ENCODE peak calls at places on chromosomes 7 and 10, in five cellular contexts. One of them, this sample, is unnamed.

GRCh38 chr7:156639426-156640256 is 933 bp upstream of the RNF32 start:
- DNase-seq in NB4: peak; percentile 73
- DNase-seq in right atrium auricular region: no peak
- DNase-seq in heart left ventricle: peak; percentile 72
- DNase-seq in A549: no peak
- DNase-seq in this sample: no peak

GRCh38 chr10:122286872-122287271 is 15.8 kb downstream of the BTBD16 start:
- DNase-seq in right atrium auricular region: no peak
- DNase-seq in NB4: peak; percentile 36
- DNase-seq in heart left ventricle: peak; percentile 72
- DNase-seq in A549: no peak
- DNase-seq in this sample: peak; percentile 37

GRCh38 chr7:144398291-144398690 is 5.2 kb downstream of the NOBOX start:
- DNase-seq in heart left ventricle: no peak
- DNase-seq in NB4: no peak
- DNase-seq in A549: no peak
- DNase-seq in right atrium auricular region: peak; percentile 13
- DNase-seq in this sample: no peak

GRCh38 chr7:77328669-77329068 is 87.5 kb downstream of the GSAP start:
- DNase-seq in heart left ventricle: no peak
- DNase-seq in NB4: peak; percentile 47
- DNase-seq in A549: no peak
- DNase-seq in right atrium auricular region: no peak
- DNase-seq in this sample: peak; percentile 51

GRCh38 chr7:111711426-111712065 is 149.3 kb upstream of the IMMP2L start:
- DNase-seq in A549: no peak
- DNase-seq in NB4: no peak
- DNase-seq in right atrium auricular region: no peak
- DNase-seq in heart left ventricle: no peak
- DNase-seq in this sample: peak; percentile 25

GRCh38 chr7:28990200-28990960 is 32.2 kb upstream of the TRIL start:
- DNase-seq in right atrium auricular region: no peak
- DNase-seq in A549: no peak
- DNase-seq in heart left ventricle: peak; percentile 85
- DNase-seq in NB4: no peak
- DNase-seq in this sample: peak; percentile 42

GRCh38 chr10:126041804-126042231 is 145.5 kb downstream of the FANK1 start:
- DNase-seq in NB4: peak; percentile 82
- DNase-seq in heart left ventricle: peak; percentile 86
- DNase-seq in A549: peak; percentile 80
- DNase-seq in right atrium auricular region: peak; percentile 96
- DNase-seq in this sample: peak; percentile 92

GRCh38 chr10:28807760-28808613 is 130.7 kb downstream of the BAMBI start:
- DNase-seq in A549: no peak
- DNase-seq in right atrium auricular region: no peak
- DNase-seq in heart left ventricle: no peak
- DNase-seq in NB4: no peak
- DNase-seq in this sample: peak; percentile 83

GRCh38 chr10:103847346-103847745 is 8.0 kb downstream of the SH3PXD2A start:
- DNase-seq in NB4: no peak
- DNase-seq in heart left ventricle: no peak
- DNase-seq in A549: no peak
- DNase-seq in right atrium auricular region: no peak
- DNase-seq in this sample: no peak

GRCh38 chr10:69464801-69465401 is 13.6 kb downstream of the TSPAN15 start:
- DNase-seq in A549: no peak
- DNase-seq in NB4: peak; percentile 25
- DNase-seq in heart left ventricle: no peak
- DNase-seq in right atrium auricular region: peak; percentile 66
- DNase-seq in this sample: no peak

GRCh38 chr10:68981074-68981473 is 7.5 kb upstream of the KIFBP start:
- DNase-seq in A549: peak; percentile 35
- DNase-seq in right atrium auricular region: no peak
- DNase-seq in NB4: peak; percentile 34
- DNase-seq in heart left ventricle: no peak
- DNase-seq in this sample: peak; percentile 24

GRCh38 chr10:80357000-80357803 is 621 bp downstream of the DYDC2 start:
- DNase-seq in heart left ventricle: no peak
- DNase-seq in NB4: no peak
- DNase-seq in right atrium auricular region: no peak
- DNase-seq in A549: peak; percentile 11
- DNase-seq in this sample: no peak

GRCh38 chr10:124647421-124648130 is 96.6 kb downstream of the FAM53B start:
- DNase-seq in NB4: peak; percentile 98
- DNase-seq in A549: peak; percentile 21
- DNase-seq in heart left ventricle: peak; percentile 85
- DNase-seq in right atrium auricular region: peak; percentile 80
- DNase-seq in this sample: peak; percentile 57

GRCh38 chr7:21011153-21011552 is 224.5 kb upstream of the SP8 start:
- DNase-seq in right atrium auricular region: no peak
- DNase-seq in heart left ventricle: no peak
- DNase-seq in A549: no peak
- DNase-seq in NB4: no peak
- DNase-seq in this sample: no peak

GRCh38 chr10:111130471-111130870 is 53.6 kb downstream of the ADRA2A start:
- DNase-seq in A549: no peak
- DNase-seq in right atrium auricular region: no peak
- DNase-seq in NB4: no peak
- DNase-seq in heart left ventricle: no peak
- DNase-seq in this sample: no peak
- TF ChIP-seq CTCF in A549: no peak
- TF ChIP-seq CTCF in right atrium auricular region: no peak
- TF ChIP-seq CTCF in NB4: no peak
- TF ChIP-seq CTCF in heart left ventricle: no peak
- TF ChIP-seq CTCF in this sample: no peak

GRCh38 chr7:4861227-4861626 is 603 bp downstream of the PAPOLB start:
- DNase-seq in A549: no peak
- DNase-seq in right atrium auricular region: no peak
- DNase-seq in NB4: no peak
- DNase-seq in heart left ventricle: no peak
- DNase-seq in this sample: no peak
- H3K4me3 ChIP-seq in A549: no peak overlapping the region
- H3K4me3 ChIP-seq in right atrium auricular region: peak overlapping the region; percentile 46
- H3K4me3 ChIP-seq in NB4: no peak overlapping the region
- H3K4me3 ChIP-seq in heart left ventricle: no peak overlapping the region
- H3K4me3 ChIP-seq in this sample: peak overlapping the region; percentile 41

GRCh38 chr7:69208848-69209247 is 389.4 kb upstream of the AUTS2 start:
- DNase-seq in heart left ventricle: no peak
- DNase-seq in A549: no peak
- DNase-seq in NB4: no peak
- DNase-seq in right atrium auricular region: no peak
- DNase-seq in this sample: no peak

GRCh38 chr7:69211336-69211735 is 386.9 kb upstream of the AUTS2 start:
- DNase-seq in A549: no peak
- DNase-seq in right atrium auricular region: no peak
- DNase-seq in NB4: no peak
- DNase-seq in heart left ventricle: no peak
- DNase-seq in this sample: no peak

GRCh38 chr7:69213882-69214281 is 384.4 kb upstream of the AUTS2 start:
- DNase-seq in heart left ventricle: no peak
- DNase-seq in A549: peak; percentile 37
- DNase-seq in right atrium auricular region: no peak
- DNase-seq in NB4: no peak
- DNase-seq in this sample: no peak

DNA sequence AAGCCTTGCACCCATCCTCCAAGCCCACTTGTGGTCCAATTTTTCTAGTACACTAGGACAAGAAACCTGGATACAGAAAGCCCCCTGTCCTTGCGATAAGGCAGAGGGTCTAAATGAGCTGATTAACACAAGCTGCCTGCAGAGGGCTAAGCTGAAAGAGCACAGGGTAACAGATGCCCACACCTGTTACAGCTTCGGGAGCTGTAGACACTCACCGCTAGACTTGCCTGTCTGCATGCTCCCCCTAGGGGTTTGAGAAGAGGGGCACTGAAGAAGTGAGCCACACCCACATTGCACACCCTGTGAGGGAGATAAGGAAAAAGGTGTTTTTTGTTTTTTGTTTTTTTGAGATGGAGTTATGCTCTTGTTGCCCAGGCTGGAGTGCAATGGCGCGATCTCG is 386.5 kb upstream of the AUTS2 start:
- DNase-seq in right atrium auricular region: no peak
- DNase-seq in heart left ventricle: no peak
- DNase-seq in NB4: peak; percentile 36
- DNase-seq in A549: peak; percentile 30
- DNase-seq in this sample: no peak
- TF ChIP-seq CTCF in right atrium auricular region: no peak
- TF ChIP-seq CTCF in heart left ventricle: no peak
- TF ChIP-seq CTCF in NB4: peak; percentile 31
- TF ChIP-seq CTCF in A549: peak; percentile 5
- TF ChIP-seq CTCF in this sample: no peak

GRCh38 chr7:55138663-55139062 is 119.8 kb downstream of the EGFR start:
- DNase-seq in heart left ventricle: no peak
- DNase-seq in NB4: no peak
- DNase-seq in A549: no peak
- DNase-seq in right atrium auricular region: no peak
- DNase-seq in this sample: no peak
- H3K4me3 ChIP-seq in heart left ventricle: no peak overlapping the region
- H3K4me3 ChIP-seq in NB4: no peak overlapping the region
- H3K4me3 ChIP-seq in A549: no peak overlapping the region
- H3K4me3 ChIP-seq in right atrium auricular region: no peak overlapping the region
- H3K4me3 ChIP-seq in this sample: no peak overlapping the region

DNA sequence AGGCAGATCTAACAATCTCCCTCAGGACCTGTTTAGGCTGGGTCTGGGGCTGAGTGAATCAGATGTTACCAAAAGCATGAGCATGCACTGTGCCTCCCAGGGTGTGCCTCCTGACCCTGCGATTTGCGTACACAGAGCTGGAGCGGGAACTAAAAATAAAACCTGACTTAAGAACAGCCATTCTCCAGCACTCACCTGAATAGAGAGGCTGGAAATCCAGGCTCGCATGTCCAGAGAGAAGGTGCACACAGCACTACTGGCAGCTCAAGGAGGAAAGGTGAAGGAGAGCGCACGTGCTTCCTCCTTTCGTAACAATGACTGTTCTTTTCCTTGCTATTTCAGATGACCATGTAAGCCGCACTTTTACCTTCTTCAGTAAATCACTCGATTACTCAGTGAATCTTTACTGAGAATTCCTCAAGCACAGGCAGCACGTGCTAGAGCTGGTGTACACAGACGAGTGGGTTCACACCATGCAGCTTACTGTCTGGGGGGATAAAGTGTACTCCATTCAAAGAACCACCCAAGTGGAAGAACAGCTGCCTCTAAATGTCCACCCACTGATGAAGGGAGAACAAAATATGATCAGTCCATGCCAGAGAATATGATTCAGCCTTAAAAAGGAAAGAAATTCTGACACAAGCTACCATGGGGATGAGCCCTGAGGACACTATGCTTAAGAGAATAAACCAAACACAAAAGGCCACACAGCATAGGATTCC is 45.6 kb downstream of the SFMBT2 start:
- DNase-seq in A549: no peak
- DNase-seq in right atrium auricular region: no peak
- DNase-seq in NB4: no peak
- DNase-seq in heart left ventricle: no peak
- DNase-seq in this sample: no peak
- TF ChIP-seq CTCF in A549: no peak
- TF ChIP-seq CTCF in right atrium auricular region: no peak
- TF ChIP-seq CTCF in NB4: no peak
- TF ChIP-seq CTCF in heart left ventricle: no peak
- TF ChIP-seq CTCF in this sample: no peak